ENCODE peak calls at places on chromosome 17, in six cellular contexts. Y is GM20000; E is activated T-helper 2 cell treated with anti-CD3 and anti-CD28 coated beads, Interferon-gamma antibody, Interleukin-2, Interleukin-4, amounts not matched to agents 10 μg/mL and 5 μg/mL and 100 μg/mL, durations not matched to agents 14 hours and 24 hours and 36 hours; S is activated naive CD8-positive, alpha-beta T cell treated with anti-CD3 and anti-CD28 coated beads for 36 hours; H is HuH-7; D is central memory CD8-positive, alpha-beta T cell. K is an unnamed sample.

GRCh38 chr17:74737299-74738050 is 419 bp downstream of the RAB37 start:
- DNase-seq in S (no peak), E (peak), Y (peak), D (no peak), H (peak), K (peak)

GRCh38 chr17:28643979-28644781 is 778 bp downstream of the BLTP2 start:
- DNase-seq in E (no peak), D (no peak), Y (peak), S (peak), H (peak), K (peak)

GRCh38 chr17:76000755-76001521 is at the start of gene CDK3:
- DNase-seq in E (no peak), H (no peak), S (no peak), D (no peak), Y (peak), K (no peak)

GRCh38 chr17:17151541-17151940 is 54.6 kb downstream of the PLD6 start:
- DNase-seq in E (no peak), H (no peak), D (no peak), S (no peak), Y (no peak), K (no peak)

GRCh38 chr17:81034168-81034777 is 678 bp upstream of the BAIAP2 start:
- DNase-seq in E (no peak), D (no peak), S (no peak), H (no peak), Y (no peak), K (no peak)

GRCh38 chr17:5110816-5111215 is 862 bp downstream of the ZNF232 start:
- DNase-seq in S (no peak), Y (peak), E (no peak), D (no peak), H (no peak), K (no peak)

GRCh38 chr17:18224053-18224427 is 1.4 kb upstream of the LLGL1 start:
- DNase-seq in S (no peak), Y (no peak), H (no peak), E (no peak), D (no peak), K (no peak)

GRCh38 chr17:46139365-46140210 is 53.6 kb downstream of the KANSL1 start:
- DNase-seq in E (no peak), H (no peak), Y (no peak), S (no peak), D (no peak), K (no peak)

GRCh38 chr17:28574536-28574935 is 2.2 kb downstream of the ALDOC start:
- DNase-seq in D (no peak), S (no peak), E (no peak), Y (no peak), H (no peak), K (no peak)

GRCh38 chr17:48732688-48733629 is 4.4 kb upstream of the HOXB13 start:
- DNase-seq in H (no peak), Y (no peak), S (no peak), E (no peak), D (no peak), K (no peak)

GRCh38 chr17:28916302-28916934 is 13.5 kb upstream of the DHRS13 start:
- DNase-seq in E (no peak), H (peak), Y (peak), D (no peak), S (no peak), K (no peak)

GRCh38 chr17:73156887-73157870 is 7.6 kb upstream of the SSTR2 start:
- DNase-seq in H (no peak), D (no peak), S (no peak), Y (peak), E (no peak), K (no peak)

GRCh38 chr17:42337442-42337841 is 49.1 kb downstream of the STAT5A start:
- DNase-seq in H (no peak), S (peak), E (peak), Y (peak), D (peak), K (no peak)